ENCODE peak calls at places on chromosomes 12 and 14, in four cellular contexts. I, W, X and J are unnamed samples.
A peak's percentile ranks its signal among the peaks of the same experiment; 100 is the strongest.

GRCh38 chr12:90234455-90234854 is 525.8 kb upstream of the ATP2B1 start:
- DNase-seq in I (no peak), W (no peak), X (no peak), J (peak; percentile 5)

GRCh38 chr12:118715647-118716046 is 265.7 kb upstream of the SRRM4 start:
- DNase-seq in I (no peak), W (no peak), X (no peak), J (no peak)

GRCh38 chr14:87630808-87631207 is 362.2 kb downstream of the GALC start:
- DNase-seq in I (no peak), W (no peak), X (no peak), J (peak; percentile 68)

GRCh38 chr14:77126461-77126990 is 15.1 kb downstream of the ZDHHC22 start:
- DNase-seq in I (no peak), W (no peak), X (no peak), J (no peak)

GRCh38 chr12:45439039-45439438 is 223.1 kb downstream of the ANO6 start:
- DNase-seq in I (no peak), W (no peak), X (no peak), J (no peak)

GRCh38 chr12:23949212-23950010 is at the start of gene SOX5:
- DNase-seq in I (no peak), W (no peak), X (no peak), J (peak; percentile 77)

GRCh38 chr12:127381043-127381668 is 885.8 kb upstream of the TMEM132C start:
- DNase-seq in I (peak; percentile 60), W (peak; percentile 7), X (no peak), J (peak; percentile 0)

GRCh38 chr12:57222286-57223190 is 5.9 kb downstream of the NXPH4 start:
- DNase-seq in I (no peak), W (no peak), X (no peak), J (no peak)

GRCh38 chr14:71322660-71323250 is 415.5 kb downstream of the PCNX1 start:
- DNase-seq in I (no peak), W (peak; percentile 13), X (no peak), J (peak; percentile 26)